ENCODE peak calls at places on chromosome 9, in four cellular contexts. S is HEK293T, J is ELR, C is colonic mucosa. R is an unnamed sample.
A peak's percentile ranks its signal among the peaks of the same experiment; 100 is the strongest.

GRCh38 chr9:126097679-126098078 is 228.9 kb upstream of the MVB12B start:
- DNase-seq in C (no peak), S (no peak), J (no peak), R (no peak)

GRCh38 chr9:84736076-84736475 is 66.5 kb downstream of the NTRK2 start:
- DNase-seq in C (no peak), J (no peak), S (no peak), R (no peak)

GRCh38 chr9:71816782-71817549 is 48.7 kb upstream of the CEMIP2 start:
- DNase-seq in S (no peak), J (no peak), C (no peak), R (no peak)

GRCh38 chr9:78030553-78031270 is 899 bp downstream of the GNAQ start:
- DNase-seq in C (peak; percentile 73), J (peak; percentile 53), S (peak; percentile 50), R (no peak)

GRCh38 chr9:131105952-131106351 is 9.6 kb downstream of the AIF1L start:
- DNase-seq in C (no peak), J (no peak), S (no peak), R (no peak)

GRCh38 chr9:136942881-136943230 is 1.7 kb downstream of the FBXW5 start:
- DNase-seq in C (no peak), J (no peak), S (no peak), R (no peak)

GRCh38 chr9:109593612-109594011 is 95.5 kb upstream of the PTPN3 start:
- DNase-seq in J (no peak), S (no peak), C (peak; percentile 41), R (no peak)

GRCh38 chr9:23822331-23823169 is 3.5 kb downstream of the ELAVL2 start:
- DNase-seq in J (no peak), C (no peak), S (no peak), R (no peak)

GRCh38 chr9:5614985-5615384 is 13.9 kb upstream of the RIC1 start:
- DNase-seq in S (no peak), J (no peak), C (no peak), R (no peak)

GRCh38 chr9:115022760-115023434 is 92.5 kb upstream of the TNFSF8 start:
- DNase-seq in S (no peak), J (peak; percentile 97), C (no peak), R (peak; percentile 93)

GRCh38 chr9:129310666-129311350 is 132.7 kb upstream of the IER5L start:
- DNase-seq in C (no peak), S (no peak), J (no peak), R (no peak)

GRCh38 chr9:96417610-96418073 is 528 bp downstream of the ZNF367 start:
- DNase-seq in J (no peak), C (peak; percentile 28), S (peak; percentile 27), R (no peak)

GRCh38 chr9:135146766-135147472 is 59.5 kb downstream of the OLFM1 start:
- DNase-seq in C (no peak), J (no peak), S (no peak), R (peak; percentile 87)

GRCh38 chr9:93013856-93014582 is 44.5 kb upstream of the SUSD3 start:
- DNase-seq in J (no peak), S (no peak), C (peak; percentile 7), R (no peak)

GRCh38 chr9:116394753-116395408 is 241.3 kb downstream of the PAPPA start:
- DNase-seq in S (no peak), J (no peak), C (no peak), R (no peak)

GRCh38 chr9:37381094-37381741 is 41.3 kb upstream of the GRHPR start:
- DNase-seq in C (no peak), S (no peak), J (no peak), R (no peak)

R was measured in A172.